ENCODE peak calls at places on chromosome 13, in four cellular contexts. R is spleen, B is C1 segment of cervical spinal cord, I is kidney tubule cell. F is an unnamed sample.
A peak's percentile ranks its signal among the peaks of the same experiment; 100 is the strongest.

GRCh38 chr13:90706631-90707030 is 640.9 kb upstream of the MIR17HG start:
- DNase-seq in R (no peak), I (no peak), B (no peak), F (no peak)

GRCh38 chr13:52195052-52195837 is 35.8 kb upstream of the NEK3 start:
- DNase-seq in I (peak; percentile 77), B (no peak), R (peak; percentile 94), F (peak; percentile 54)

GRCh38 chr13:34155931-34156607 is 338.1 kb downstream of the RFC3 start:
- DNase-seq in R (no peak), B (no peak), I (peak; percentile 61), F (no peak)

GRCh38 chr13:74040200-74040599 is 94.0 kb downstream of the KLF12 start:
- DNase-seq in R (peak; percentile 74), B (no peak), I (peak; percentile 45), F (no peak)

GRCh38 chr13:50715402-50716146 is 127.9 kb downstream of the DLEU7 start:
- DNase-seq in B (no peak), R (peak; percentile 86), I (no peak), F (peak; percentile 69)

GRCh38 chr13:33284016-33284415 is 1.5 kb downstream of the STARD13 start:
- DNase-seq in I (peak; percentile 53), R (no peak), B (no peak), F (peak; percentile 56)

GRCh38 chr13:114059428-114059827 is 73.0 kb downstream of the RASA3 start:
- DNase-seq in B (no peak), R (no peak), I (no peak), F (no peak)

GRCh38 chr13:89852570-89852969 is 1494.9 kb upstream of the MIR17HG start:
- DNase-seq in B (no peak), R (no peak), I (no peak), F (no peak)

GRCh38 chr13:113991191-113991669 is 17.4 kb upstream of the C13orf46 start:
- DNase-seq in I (no peak), B (no peak), R (peak; percentile 11), F (peak; percentile 9)

GRCh38 chr13:29541400-29541799 is 54.1 kb downstream of the SLC7A1 start:
- DNase-seq in R (no peak), B (no peak), I (no peak), F (no peak)

GRCh38 chr13:65985632-65986031 is 1244.5 kb downstream of the PCDH9 start:
- DNase-seq in B (no peak), R (no peak), I (no peak), F (no peak)

GRCh38 chr13:114339779-114340534 is 25.7 kb downstream of the CHAMP1 start:
- DNase-seq in I (peak; percentile 62), B (no peak), R (no peak), F (peak; percentile 14)

GRCh38 chr13:36718146-36718545 is 44.3 kb downstream of the SERTM1 start:
- DNase-seq in R (no peak), B (no peak), I (peak; percentile 13), F (no peak)

GRCh38 chr13:32986552-32986951 is 29.7 kb upstream of the KL start:
- DNase-seq in R (no peak), B (no peak), I (no peak), F (no peak)

GRCh38 chr13:76783798-76784197 is 102.4 kb downstream of the KCTD12 start:
- DNase-seq in B (no peak), R (no peak), I (no peak), F (no peak)

GRCh38 chr13:45162821-45163220 is 38.0 kb downstream of the KCTD4 start:
- DNase-seq in B (no peak), R (no peak), I (peak; percentile 91), F (no peak)

GRCh38 chr13:51687928-51688714 is 103.9 kb downstream of the WDFY2 start:
- DNase-seq in B (no peak), R (no peak), I (no peak), F (peak; percentile 44)

GRCh38 chr13:42064259-42064658 is 15.8 kb downstream of the DGKH start:
- DNase-seq in I (peak; percentile 69), R (no peak), B (no peak), F (no peak)

GRCh38 chr13:60970736-60971135 is 444.9 kb downstream of the PCDH20 start:
- DNase-seq in R (peak; percentile 37), B (no peak), I (no peak), F (no peak)

GRCh38 chr13:50309872-50310594 is 294.8 kb downstream of the KCNRG start:
- DNase-seq in R (no peak), B (no peak), I (no peak), F (no peak)

GRCh38 chr13:76874466-76874865 is 11.7 kb downstream of the KCTD12 start:
- DNase-seq in B (no peak), I (no peak), R (no peak), F (peak; percentile 42)

GRCh38 chr13:33083054-33083453 is 66.8 kb downstream of the KL start:
- DNase-seq in I (no peak), R (no peak), B (no peak), F (no peak)

GRCh38 chr13:113912596-113912995 is 48.7 kb upstream of the GAS6 start:
- DNase-seq in B (no peak), R (no peak), I (no peak), F (no peak)

GRCh38 chr13:113996912-113997745 is 23.3 kb upstream of the C13orf46 start:
- DNase-seq in I (no peak), R (peak; percentile 72), B (no peak), F (no peak)

GRCh38 chr13:80654638-80655249 is 313.8 kb upstream of the SPRY2 start:
- DNase-seq in B (no peak), R (peak; percentile 75), I (peak; percentile 25), F (no peak)

GRCh38 chr13:41075034-41075433 is 13.7 kb downstream of the WBP4 start:
- DNase-seq in I (peak; percentile 20), R (no peak), B (no peak), F (peak; percentile 47)

GRCh38 chr13:30331331-30331771 is 24.0 kb upstream of the KATNAL1 start:
- DNase-seq in B (no peak), I (no peak), R (no peak), F (no peak)

GRCh38 chr13:76379341-76380105 is 506.7 kb downstream of the KCTD12 start:
- DNase-seq in B (no peak), I (no peak), R (no peak), F (no peak)

GRCh38 chr13:40546047-40546446 is 120.4 kb downstream of the FOXO1 start:
- DNase-seq in R (no peak), I (no peak), B (no peak), F (no peak)

GRCh38 chr13:96025283-96025682 is 27.9 kb downstream of the UGGT2 start:
- DNase-seq in R (no peak), B (no peak), I (peak; percentile 36), F (no peak)

GRCh38 chr13:49858183-49858856 is 65.8 kb upstream of the KPNA3 start:
- DNase-seq in I (peak; percentile 75), R (no peak), B (no peak), F (no peak)

F was measured in globus pallidus.